ENCODE peak calls at places on chromosomes 5 and 9, in nine cellular contexts. U, N, H, P, B, O, F, Q and T are unnamed samples.
A peak's percentile ranks its signal among the peaks of the same experiment; 100 is the strongest.

GRCh38 chr5:3456121-3456681 is 139.4 kb upstream of the IRX1 start:
- DNase-seq in N (no peak), H (no peak), P (no peak), O (no peak), F (no peak), B (no peak), U (no peak), Q (no peak), T (no peak)

GRCh38 chr9:33133186-33133585 is 34.0 kb downstream of the B4GALT1 start:
- DNase-seq in B (no peak), U (no peak), O (no peak), N (no peak), F (no peak), P (no peak), Q (no peak), H (no peak), T (no peak)

GRCh38 chr5:110321117-110321516 is 405.4 kb downstream of the TMEM232 start:
- DNase-seq in U (no peak), N (no peak), H (no peak), B (no peak), F (no peak), P (no peak), O (no peak), Q (no peak), T (no peak)

GRCh38 chr9:126309427-126310179 is 17.0 kb upstream of the MVB12B start:
- DNase-seq in H (no peak), U (no peak), B (peak; percentile 84), F (no peak), P (no peak), N (no peak), O (no peak), Q (no peak), T (no peak)

GRCh38 chr5:38595149-38595725 is 38.8 kb upstream of the LIFR start:
- DNase-seq in B (no peak), H (no peak), Q (no peak), N (no peak), F (no peak), O (no peak), U (no peak), P (no peak), T (no peak)

GRCh38 chr5:141737485-141737884 is 55.5 kb upstream of the ARAP3 start:
- DNase-seq in P (no peak), Q (no peak), B (no peak), N (no peak), O (no peak), F (no peak), H (no peak), U (no peak), T (no peak)

GRCh38 chr5:175378444-175379028 is 65.4 kb downstream of the DRD1 start:
- DNase-seq in F (peak; percentile 98), B (no peak), Q (no peak), P (peak; percentile 94), N (no peak), O (no peak), H (no peak), U (no peak), T (peak; percentile 67)

GRCh38 chr5:179125789-179126505 is 65.8 kb downstream of the ZNF354C start:
- DNase-seq in P (no peak), F (no peak), B (no peak), O (no peak), H (no peak), U (no peak), N (no peak), Q (no peak), T (no peak)

GRCh38 chr9:93091056-93091452 is 5.0 kb upstream of the CARD19 start:
- DNase-seq in U (no peak), B (peak; percentile 49), O (no peak), Q (no peak), N (no peak), F (no peak), P (no peak), H (no peak), T (no peak)

GRCh38 chr9:20028192-20028848 is 239.5 kb upstream of the SLC24A2 start:
- DNase-seq in P (no peak), F (no peak), O (no peak), Q (no peak), B (no peak), N (no peak), U (no peak), H (peak; percentile 38), T (no peak)

DNA sequence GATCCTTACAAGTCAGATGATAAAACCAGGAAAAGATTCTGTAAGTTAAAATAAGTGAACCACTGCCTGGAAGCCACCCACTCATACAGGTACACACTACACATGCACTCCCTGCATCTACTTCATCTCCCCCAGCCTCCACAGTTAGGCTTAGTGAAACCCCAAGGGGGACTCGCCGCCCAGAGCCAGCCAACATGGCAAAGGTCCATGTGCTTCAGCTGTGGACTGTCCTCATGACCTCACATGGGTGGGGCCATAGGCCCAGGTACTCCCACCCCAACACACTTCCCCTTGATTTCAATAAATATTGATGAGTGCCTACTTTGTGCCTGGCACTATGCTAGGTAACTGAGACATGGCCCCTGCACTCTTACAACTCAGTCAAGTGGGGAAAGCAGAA is 22.9 kb downstream of the P4HA2 start:
- DNase-seq in O (no peak), H (no peak), N (no peak), F (no peak), P (no peak), U (no peak), B (peak; percentile 79), Q (no peak), T (no peak)
- TF ChIP-seq POLR2AphosphoS5 in O (no peak), H (no peak), N (no peak), F (no peak), P (no peak), U (no peak), B (no peak), Q (no peak), T (no peak)

DNA sequence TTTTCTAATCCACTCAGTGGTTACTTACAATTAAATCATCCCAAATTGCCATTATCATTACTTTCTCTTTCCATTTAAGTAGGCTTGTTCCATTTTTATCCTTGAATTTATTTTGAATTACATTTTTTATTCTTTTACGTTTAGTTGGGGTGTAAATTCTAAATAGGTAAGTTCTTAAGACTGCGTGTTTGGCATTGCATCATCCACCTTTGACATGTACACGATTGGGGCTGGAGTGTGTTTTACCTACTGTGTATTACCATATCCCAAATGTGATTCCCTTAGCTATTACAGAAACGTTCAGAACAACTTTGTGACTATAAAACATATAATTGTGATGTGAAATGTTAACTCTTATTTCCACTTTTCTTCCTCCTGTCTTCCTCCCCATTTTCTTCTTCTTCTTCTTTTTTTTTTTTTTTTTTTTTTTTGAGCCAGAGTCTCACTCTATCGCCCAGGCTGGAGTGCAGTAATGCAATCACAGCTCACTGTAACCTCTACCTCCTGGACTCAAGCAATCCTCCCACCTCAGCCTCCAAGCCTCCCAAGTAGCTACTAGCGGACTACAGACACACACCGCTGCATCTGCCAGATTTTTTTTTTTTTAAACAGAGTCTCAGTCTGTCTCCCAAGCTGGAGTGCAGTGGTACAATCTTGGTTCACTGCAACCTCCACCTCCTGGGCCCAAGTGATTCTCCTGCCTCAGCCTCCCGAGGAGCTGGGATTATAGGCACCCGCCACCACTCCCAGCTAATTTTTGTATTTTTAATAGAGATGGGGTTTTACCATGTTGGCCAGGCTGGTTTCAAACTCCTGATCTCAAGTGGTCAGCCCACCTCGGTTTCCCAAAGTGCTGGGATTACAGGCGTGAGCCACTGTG is 16.7 kb downstream of the MARVELD2 start:
- DNase-seq in F (no peak), B (no peak), P (no peak), Q (no peak), H (no peak), N (no peak), O (no peak), U (no peak), T (no peak)
- H3K27ac ChIP-seq in F (no peak overlapping the region), B (no peak overlapping the region), P (no peak overlapping the region), Q (no peak overlapping the region), H (no peak overlapping the region), N (no peak overlapping the region), O (no peak overlapping the region), U (no peak overlapping the region), T (no peak overlapping the region)

DNA sequence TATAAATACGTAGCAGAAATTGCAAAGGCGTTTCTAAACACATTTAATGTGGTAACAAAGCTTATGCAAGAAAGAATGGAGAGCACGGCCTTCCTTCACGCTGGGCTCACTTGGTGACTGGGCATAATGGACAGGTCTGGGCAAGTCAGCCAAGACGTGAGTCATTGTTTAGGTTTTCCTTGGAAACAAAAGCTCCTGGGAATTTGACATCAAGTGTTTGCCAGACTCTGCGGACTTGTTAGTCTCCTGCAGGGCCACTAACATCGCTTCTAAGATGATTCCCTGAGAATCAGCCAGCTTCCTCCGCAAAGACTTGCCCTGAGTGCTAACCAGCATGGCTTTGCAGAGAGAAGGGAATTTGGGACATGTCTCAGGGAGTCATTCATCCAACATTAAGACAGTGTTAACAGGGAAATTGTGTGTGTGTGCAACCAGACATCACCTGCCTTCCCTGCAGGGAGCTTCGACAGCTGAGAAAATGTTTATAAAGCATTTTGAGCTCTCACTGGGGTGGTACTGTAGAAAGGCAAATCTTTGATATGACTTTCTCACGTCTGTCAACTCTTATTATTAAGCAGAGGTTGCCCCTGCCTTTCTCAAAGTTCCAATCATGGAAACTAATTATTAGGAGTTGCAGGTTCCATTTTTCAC is 182.5 kb downstream of the NTRK2 start:
- DNase-seq in F (peak; percentile 68), Q (no peak), H (peak; percentile 96), O (no peak), B (no peak), N (peak; percentile 71), U (no peak), P (peak; percentile 4), T (peak; percentile 16)
- TF ChIP-seq POLR2AphosphoS5 in F (no peak), Q (peak; percentile 14), H (peak; percentile 20), O (peak; percentile 65), B (peak; percentile 49), N (no peak), U (no peak), P (no peak), T (peak; percentile 23)

GRCh38 chr9:134455537-134455936 is 129.3 kb downstream of the RXRA start:
- DNase-seq in U (no peak), B (no peak), O (no peak), Q (no peak), P (no peak), H (no peak), F (no peak), N (no peak), T (no peak)

GRCh38 chr9:134455951-134456739 is 129.9 kb downstream of the RXRA start:
- DNase-seq in Q (peak; percentile 81), H (peak; percentile 96), U (peak; percentile 25), F (peak; percentile 35), O (peak; percentile 95), N (no peak), P (no peak), B (no peak), T (peak; percentile 58)

GRCh38 chr9:134454386-134454978 is 128.2 kb downstream of the RXRA start:
- DNase-seq in P (no peak), H (no peak), U (no peak), O (no peak), Q (no peak), N (no peak), B (no peak), F (no peak), T (no peak)

GRCh38 chr9:134453776-134454175 is 127.5 kb downstream of the RXRA start:
- DNase-seq in P (no peak), O (no peak), H (no peak), N (no peak), U (no peak), F (no peak), B (no peak), Q (no peak), T (no peak)

DNA sequence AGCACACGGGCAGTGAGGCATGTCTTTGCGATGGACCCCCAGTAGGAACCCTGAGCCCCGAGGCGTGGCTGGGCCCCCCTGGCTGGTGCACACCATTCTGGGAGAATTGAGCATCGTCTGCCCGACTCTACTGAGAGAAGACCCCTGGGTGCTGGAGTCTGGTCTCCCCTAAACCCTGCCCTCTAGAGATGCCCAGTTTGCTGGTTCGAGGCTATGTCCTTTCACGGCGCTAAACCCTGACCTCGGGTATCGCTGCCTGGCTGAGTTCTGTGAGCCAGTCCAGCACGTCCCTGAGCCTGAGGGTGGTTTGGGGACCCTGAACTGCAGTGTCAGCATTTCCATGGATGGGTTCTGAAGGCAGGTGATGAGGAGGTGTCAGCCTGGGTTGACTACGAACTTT is 128.8 kb downstream of the RXRA start:
- DNase-seq in P (no peak), U (no peak), H (no peak), N (no peak), O (no peak), B (no peak), Q (no peak), F (no peak), T (no peak)
- H3K27ac ChIP-seq in P (no peak overlapping the region), U (no peak overlapping the region), H (peak overlapping the region; percentile 99), N (no peak overlapping the region), O (peak overlapping the region; percentile 84), B (peak overlapping the region; percentile 97), Q (peak overlapping the region; percentile 87), F (no peak overlapping the region), T (no peak overlapping the region)